ENCODE peak calls at places on chromosome 22, in four cellular contexts. Z, N, L and Y are unnamed samples. For H3K4me1, the result is how much of the 10 kb centered on the place peaks cover.

GRCh38 chr22:47615051-47615450 is 852.6 kb downstream of the TBC1D22A start:
- DNase-seq in Z (no peak), N (peak), L (no peak), Y (no peak)

GRCh38 chr22:29072979-29073617 is at the start of gene KREMEN1:
- DNase-seq in Z (no peak), N (no peak), L (no peak), Y (no peak)

GRCh38 chr22:18044548-18045271 is 20.3 kb upstream of the MICAL3 start:
- DNase-seq in Z (peak), N (peak), L (no peak), Y (no peak)

GRCh38 chr22:49300951-49301397 is 526.7 kb downstream of the BRD1 start:
- DNase-seq in Z (no peak), N (no peak), L (no peak), Y (no peak)

GRCh38 chr22:47914481-47915097 is 1152.1 kb downstream of the TBC1D22A start:
- DNase-seq in Z (no peak), N (no peak), L (no peak), Y (peak)

GRCh38 chr22:30204742-30205111 is 41.8 kb downstream of the LIF start:
- DNase-seq in Z (no peak), N (no peak), L (no peak), Y (no peak)

GRCh38 chr22:41367039-41367679 is 14.6 kb upstream of the TEF start:
- DNase-seq in Z (peak), N (peak), L (no peak), Y (peak)

GRCh38 chr22:32994046-32994827 is 63.9 kb downstream of the SYN3 start:
- DNase-seq in Z (no peak), N (no peak), L (no peak), Y (no peak)

GRCh38 chr22:49577168-49578060 is 250.3 kb downstream of the BRD1 start:
- DNase-seq in Z (no peak), N (peak), L (no peak), Y (no peak)

GRCh38 chr22:40183029-40183581 is 5.4 kb downstream of the TNRC6B start:
- DNase-seq in Z (peak), N (no peak), L (peak), Y (no peak)

GRCh38 chr22:30212363-30212995 is 34.1 kb downstream of the LIF start:
- DNase-seq in Z (peak), N (no peak), L (no peak), Y (no peak)

GRCh38 chr22:49961601-49962011 is 1.0 kb downstream of the PIM3 start:
- DNase-seq in Z (no peak), N (no peak), L (no peak), Y (no peak)

GRCh38 chr22:37267128-37267587 is 15.2 kb upstream of the CYTH4 start:
- DNase-seq in Z (no peak), N (peak), L (peak), Y (peak)

GRCh38 chr22:27768027-27768640 is 33.4 kb downstream of the MN1 start:
- DNase-seq in Z (no peak), N (no peak), L (no peak), Y (no peak)

GRCh38 chr22:36765943-36766450 is 9.9 kb downstream of the IFT27 start:
- DNase-seq in Z (no peak), N (no peak), L (no peak), Y (no peak)

GRCh38 chr22:40654522-40655167 is 18.1 kb upstream of the MRTFA start:
- DNase-seq in Z (peak), N (no peak), L (no peak), Y (peak)

GRCh38 chr22:17734197-17734596 is 40.1 kb downstream of the BID start:
- DNase-seq in Z (no peak), N (no peak), L (no peak), Y (no peak)

GRCh38 chr22:28181332-28181731 is 262.3 kb upstream of the PITPNB start:
- DNase-seq in Z (no peak), N (no peak), L (no peak), Y (no peak)

GRCh38 chr22:41780714-41781507 is 19.6 kb upstream of the CCDC134 start:
- DNase-seq in Z (peak), N (peak), L (peak), Y (peak)

GRCh38 chr22:39980635-39981034 is 14.1 kb upstream of the FAM83F start:
- DNase-seq in Z (no peak), N (no peak), L (no peak), Y (no peak)

GRCh38 chr22:29061773-29062172 is at the start of gene C22orf31:
- DNase-seq in Z (no peak), N (no peak), L (no peak), Y (no peak)

GRCh38 chr22:49006207-49007012 is 821.3 kb downstream of the BRD1 start:
- DNase-seq in Z (no peak), N (no peak), L (no peak), Y (no peak)

GRCh38 chr22:17921871-17922821 is 102.2 kb downstream of the MICAL3 start:
- DNase-seq in Z (no peak), N (no peak), L (no peak), Y (peak)

GRCh38 chr22:37705205-37705604 is 8.4 kb downstream of the TRIOBP start:
- DNase-seq in Z (no peak), N (no peak), L (no peak), Y (no peak)

GRCh38 chr22:33210129-33210784 is 152.1 kb upstream of the SYN3 start:
- DNase-seq in Z (peak), N (no peak), L (no peak), Y (peak)

GRCh38 chr22:30038219-30038618 is 42.0 kb upstream of the HORMAD2 start:
- DNase-seq in Z (peak), N (no peak), L (no peak), Y (no peak)

GRCh38 chr22:31876156-31877035 is 67.9 kb upstream of the YWHAH start:
- DNase-seq in Z (no peak), N (no peak), L (no peak), Y (no peak)

GRCh38 chr22:49962751-49963646 is 2.4 kb downstream of the PIM3 start:
- DNase-seq in Z (peak), N (peak), L (no peak), Y (no peak)

GRCh38 chr22:32204211-32204855 is 540 bp downstream of the RFPL2 start:
- DNase-seq in Z (peak), N (no peak), L (peak), Y (no peak)

GRCh38 chr22:29268511-29269229 is 602 bp downstream of the EWSR1 start:
- DNase-seq in Z (peak), N (no peak), L (peak), Y (peak)

GRCh38 chr22:44005524-44005923 is 18.6 kb upstream of the PARVB start:
- DNase-seq in Z (no peak), N (no peak), L (no peak), Y (peak)

GRCh38 chr22:17501679-17502285 is 61.5 kb upstream of the SLC25A18 start:
- DNase-seq in Z (peak), N (no peak), L (peak), Y (peak)

GRCh38 chr22:29705651-29706050 is 14.2 kb upstream of the CABP7 start:
- DNase-seq in Z (no peak), N (no peak), L (no peak), Y (no peak)

GRCh38 chr22:16953206-16954059 is 54.6 kb downstream of the GAB4 start:
- DNase-seq in Z (no peak), N (no peak), L (no peak), Y (peak)

GRCh38 chr22:40021401-40022000 is 26.7 kb downstream of the FAM83F start:
- DNase-seq in Z (no peak), N (peak), L (no peak), Y (no peak)

GRCh38 chr22:45529097-45529496 is 26.4 kb downstream of the FBLN1 start:
- DNase-seq in Z (no peak), N (no peak), L (no peak), Y (no peak)
- H3K4me1 ChIP-seq in Z (under half), N (under half), L (under half), Y (under half)

GRCh38 chr22:45518580-45518991 is 15.9 kb downstream of the FBLN1 start:
- DNase-seq in Z (peak), N (no peak), L (no peak), Y (no peak)

GRCh38 chr22:45512363-45512762 is 9.7 kb downstream of the FBLN1 start:
- DNase-seq in Z (no peak), N (no peak), L (no peak), Y (no peak)

GRCh38 chr22:45516163-45516562 is 13.5 kb downstream of the FBLN1 start:
- DNase-seq in Z (no peak), N (no peak), L (no peak), Y (no peak)

GRCh38 chr22:45516923-45517675 is 14.4 kb downstream of the FBLN1 start:
- DNase-seq in Z (no peak), N (no peak), L (no peak), Y (no peak)

GRCh38 chr22:45515678-45516077 is 13.0 kb downstream of the FBLN1 start:
- DNase-seq in Z (no peak), N (no peak), L (no peak), Y (no peak)
- H3K4me1 ChIP-seq in Z (under half), N (under half), L (under half), Y (under half)

DNA sequence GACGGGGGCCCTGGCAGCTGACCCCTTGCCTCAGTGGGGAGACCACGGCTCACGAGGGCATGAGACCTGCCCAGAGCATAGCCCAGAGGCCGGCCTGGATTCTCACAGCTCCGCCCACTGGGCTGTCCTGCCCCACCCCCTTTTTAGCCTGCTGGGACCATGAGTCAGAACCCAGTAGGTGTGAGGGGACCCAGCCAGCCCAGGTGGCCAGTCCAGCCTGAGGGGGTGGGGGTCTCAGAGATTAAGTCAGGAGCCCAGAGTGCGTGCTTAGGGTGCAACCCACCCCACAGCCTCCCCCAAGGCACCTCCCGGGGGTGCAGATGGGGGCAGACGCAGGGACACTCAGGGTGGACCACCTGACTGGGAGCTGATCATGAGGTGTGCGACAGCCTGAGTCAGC is 40.1 kb upstream of the PPARA start:
- DNase-seq in Z (no peak), N (no peak), L (no peak), Y (peak)
- H3K4me1 ChIP-seq in Z (half or more), N (under half), L (under half), Y (under half)

GRCh38 chr22:38754247-38755154 is 1.3 kb downstream of the SUN2 start:
- DNase-seq in Z (peak), N (peak), L (peak), Y (no peak)
- H3K4me1 ChIP-seq in Z (under half), N (under half), L (half or more), Y (under half)

GRCh38 chr22:20012741-20013331 is 3.8 kb downstream of the ARVCF start:
- DNase-seq in Z (no peak), N (no peak), L (no peak), Y (no peak)
- H3K4me1 ChIP-seq in Z (under half), N (under half), L (under half), Y (half or more)

GRCh38 chr22:23073506-23074229 is 3.3 kb downstream of the GNAZ start:
- DNase-seq in Z (no peak), N (peak), L (no peak), Y (no peak)

GRCh38 chr22:23071163-23072034 is 1.1 kb downstream of the GNAZ start:
- DNase-seq in Z (no peak), N (peak), L (no peak), Y (no peak)

GRCh38 chr22:23072911-23073491 is 2.7 kb downstream of the GNAZ start:
- DNase-seq in Z (no peak), N (peak), L (no peak), Y (no peak)

GRCh38 chr22:23070418-23071162 is at the start of gene GNAZ:
- DNase-seq in Z (no peak), N (peak), L (peak), Y (no peak)

GRCh38 chr22:23072035-23072910 is 2.0 kb downstream of the GNAZ start:
- DNase-seq in Z (no peak), N (peak), L (no peak), Y (no peak)
- H3K4me1 ChIP-seq in Z (under half), N (under half), L (under half), Y (under half)

GRCh38 chr22:26671317-26672059 is 14.1 kb downstream of the MIAT start:
- DNase-seq in Z (peak), N (no peak), L (peak), Y (no peak)
- H3K4me1 ChIP-seq in Z (under half), N (under half), L (half or more), Y (under half)

GRCh38 chr22:24426436-24426835 is 963 bp upstream of the ADORA2A start:
- DNase-seq in Z (no peak), N (no peak), L (no peak), Y (no peak)

GRCh38 chr22:24427500-24428164 is at the start of gene ADORA2A:
- DNase-seq in Z (peak), N (no peak), L (peak), Y (no peak)

GRCh38 chr22:24428751-24429410 is 1.5 kb downstream of the ADORA2A start:
- DNase-seq in Z (no peak), N (peak), L (no peak), Y (no peak)

GRCh38 chr22:24424901-24425775 is 2.3 kb upstream of the ADORA2A start:
- DNase-seq in Z (no peak), N (no peak), L (no peak), Y (no peak)

GRCh38 chr22:24426859-24427499 is 420 bp upstream of the ADORA2A start:
- DNase-seq in Z (no peak), N (no peak), L (no peak), Y (no peak)
- H3K4me1 ChIP-seq in Z (under half), N (half or more), L (half or more), Y (under half)

GRCh38 chr22:21592422-21592821 is 24.9 kb downstream of the UBE2L3 start:
- DNase-seq in Z (no peak), N (no peak), L (no peak), Y (peak)

GRCh38 chr22:21593406-21594232 is 26.1 kb downstream of the UBE2L3 start:
- DNase-seq in Z (no peak), N (no peak), L (no peak), Y (peak)

GRCh38 chr22:21590809-21591641 is 23.5 kb downstream of the UBE2L3 start:
- DNase-seq in Z (no peak), N (no peak), L (no peak), Y (no peak)

GRCh38 chr22:21589415-21589814 is 21.9 kb downstream of the UBE2L3 start:
- DNase-seq in Z (no peak), N (no peak), L (no peak), Y (no peak)

DNA sequence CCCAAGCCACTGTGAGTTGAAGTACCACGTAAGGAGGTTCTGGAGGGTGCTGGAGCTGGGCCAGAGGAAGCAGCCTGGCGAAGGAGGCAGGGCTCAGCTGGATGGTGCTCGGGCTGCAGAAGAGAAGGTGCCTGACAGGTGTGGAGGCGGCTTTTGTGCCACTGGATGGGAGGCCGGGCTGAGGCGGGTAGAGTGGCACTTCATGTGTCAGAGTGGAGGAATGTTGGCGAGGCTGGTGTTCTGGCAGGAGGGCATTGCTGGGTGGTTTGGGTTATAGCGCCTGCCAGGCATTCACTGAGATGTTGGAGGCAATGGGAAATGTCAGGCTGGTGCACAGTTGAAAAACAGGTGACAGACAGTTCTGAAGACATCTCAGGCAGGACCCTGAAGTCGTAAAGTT is 24.2 kb downstream of the UBE2L3 start:
- DNase-seq in Z (no peak), N (no peak), L (no peak), Y (no peak)
- H3K4me1 ChIP-seq in Z (under half), N (under half), L (under half), Y (under half)

GRCh38 chr22:42933783-42934144 is 76.7 kb upstream of the ARFGAP3 start:
- DNase-seq in Z (peak), N (no peak), L (no peak), Y (no peak)
- H3K4me1 ChIP-seq in Z (half or more), N (under half), L (under half), Y (under half)